ENCODE peak calls at places on chromosomes 7 and 10, in eight cellular contexts. U, L, G, B, P, S, M and E are unnamed samples. For H3K4me1, the result is how much of the 10 kb centered on the place peaks cover.

GRCh38 chr10:97454330-97455036 is 8.5 kb downstream of the ZDHHC16 start:
- DNase-seq in P (no peak), U (peak), S (peak), B (no peak), G (no peak), M (no peak), L (no peak), E (no peak)

GRCh38 chr10:33772370-33773331 is 438.2 kb upstream of the NRP1 start:
- DNase-seq in B (peak), L (peak), M (no peak), G (no peak), U (peak), P (no peak), S (peak), E (no peak)

GRCh38 chr10:114550756-114551290 is 107.3 kb downstream of the ABLIM1 start:
- DNase-seq in U (peak), S (no peak), G (no peak), P (no peak), M (no peak), B (peak), L (peak), E (no peak)

GRCh38 chr10:5547684-5547933 is 22.8 kb downstream of the CALML3 start:
- DNase-seq in G (no peak), P (no peak), L (no peak), S (no peak), B (no peak), M (no peak), U (no peak), E (no peak)

GRCh38 chr7:111540199-111540815 is 22.0 kb downstream of the IMMP2L start:
- DNase-seq in P (no peak), L (no peak), M (no peak), S (no peak), B (no peak), G (no peak), U (no peak), E (no peak)

GRCh38 chr10:51422311-51423120 is 276.9 kb downstream of the CSTF2T start:
- DNase-seq in L (peak), M (no peak), U (peak), P (peak), G (peak), B (peak), S (peak), E (no peak)

GRCh38 chr10:25047088-25047487 is 30.7 kb downstream of the THNSL1 start:
- DNase-seq in L (peak), M (no peak), U (no peak), B (no peak), G (no peak), P (no peak), S (no peak), E (no peak)

GRCh38 chr10:11516419-11516721 is 95.1 kb downstream of the USP6NL start:
- DNase-seq in P (no peak), B (no peak), L (no peak), S (no peak), U (no peak), M (no peak), G (no peak), E (no peak)

GRCh38 chr7:17095001-17095574 is 203.4 kb upstream of the AHR start:
- DNase-seq in U (no peak), L (peak), B (no peak), M (no peak), G (peak), P (no peak), S (no peak), E (peak)

GRCh38 chr10:11993834-11994468 is 48.7 kb downstream of the UPF2 start:
- DNase-seq in G (no peak), M (no peak), B (no peak), U (no peak), S (no peak), P (no peak), L (no peak), E (no peak)

GRCh38 chr7:112377607-112378006 is 72.7 kb upstream of the IFRD1 start:
- DNase-seq in G (no peak), S (no peak), P (no peak), B (no peak), M (no peak), L (no peak), U (no peak), E (no peak)

GRCh38 chr10:91613411-91614253 is 19.2 kb downstream of the PPP1R3C start:
- DNase-seq in G (no peak), L (peak), B (no peak), M (peak), S (no peak), U (peak), P (no peak), E (no peak)

GRCh38 chr10:10489765-10490164 is 527.9 kb upstream of the CELF2 start:
- DNase-seq in L (peak), S (no peak), B (no peak), G (no peak), P (no peak), M (no peak), U (no peak), E (no peak)

GRCh38 chr7:101173752-101174244 is 6.3 kb downstream of the NAT16 start:
- DNase-seq in S (no peak), U (no peak), M (peak), L (no peak), G (no peak), P (no peak), B (peak), E (no peak)

GRCh38 chr10:70272925-70273316 is 10.9 kb downstream of the NPFFR1 start:
- DNase-seq in B (no peak), S (no peak), M (no peak), U (no peak), G (no peak), L (no peak), P (no peak), E (no peak)

GRCh38 chr10:1208376-1209311 is 152.5 kb downstream of the WDR37 start:
- DNase-seq in M (no peak), L (no peak), S (no peak), U (no peak), B (no peak), P (no peak), G (no peak), E (no peak)

GRCh38 chr7:2729893-2730716 is 42.1 kb downstream of the AMZ1 start:
- DNase-seq in B (no peak), M (peak), P (peak), S (no peak), G (peak), U (no peak), L (peak), E (peak)

GRCh38 chr10:34918060-34918840 is 103.2 kb upstream of the PARD3 start:
- DNase-seq in L (no peak), U (no peak), S (no peak), G (no peak), M (no peak), P (no peak), B (peak), E (no peak)

GRCh38 chr7:98196706-98197605 is 14.3 kb upstream of the BHLHA15 start:
- DNase-seq in L (no peak), B (no peak), U (no peak), P (no peak), G (no peak), M (no peak), S (no peak), E (no peak)

GRCh38 chr10:28375399-28376354 is 72.8 kb upstream of the MPP7 start:
- DNase-seq in U (peak), L (peak), M (no peak), B (peak), P (no peak), G (no peak), S (no peak), E (no peak)

GRCh38 chr7:121383235-121383634 is 12.9 kb downstream of the FAM3C start:
- DNase-seq in G (no peak), M (no peak), S (no peak), B (no peak), U (no peak), L (no peak), P (no peak), E (no peak)

GRCh38 chr7:7110706-7111105 is 71.6 kb upstream of the C1GALT1 start:
- DNase-seq in U (no peak), L (no peak), S (no peak), M (no peak), G (no peak), P (no peak), B (no peak), E (no peak)

GRCh38 chr10:73577788-73578187 is 13.4 kb downstream of the USP54 start:
- DNase-seq in S (peak), M (no peak), P (peak), G (peak), B (peak), L (peak), U (peak), E (no peak)

GRCh38 chr7:34080513-34080912 is 175.2 kb downstream of the BMPER start:
- DNase-seq in M (no peak), B (no peak), G (no peak), P (no peak), U (no peak), L (peak), S (no peak), E (no peak)

GRCh38 chr10:78727728-78728127 is 341.0 kb upstream of the ZMIZ1 start:
- DNase-seq in M (no peak), P (no peak), B (no peak), U (peak), G (no peak), S (peak), L (no peak), E (no peak)

GRCh38 chr7:9507281-9507680 is 1073.9 kb downstream of the NXPH1 start:
- DNase-seq in B (peak), P (no peak), G (no peak), M (no peak), U (peak), S (no peak), L (peak), E (no peak)

GRCh38 chr10:59991661-59992060 is 85.3 kb upstream of the CCDC6 start:
- DNase-seq in L (peak), M (no peak), U (peak), P (peak), B (peak), G (no peak), S (no peak), E (no peak)

GRCh38 chr10:11745045-11745444 is 2.9 kb downstream of the ECHDC3 start:
- DNase-seq in M (no peak), B (no peak), L (no peak), S (no peak), P (no peak), U (no peak), G (no peak), E (no peak)

GRCh38 chr10:3648179-3648975 is 136.6 kb downstream of the KLF6 start:
- DNase-seq in S (no peak), B (no peak), P (no peak), G (no peak), U (no peak), L (no peak), M (no peak), E (no peak)

GRCh38 chr7:28570970-28571288 is 158.6 kb downstream of the CREB5 start:
- DNase-seq in P (no peak), S (no peak), L (no peak), M (no peak), U (no peak), G (no peak), B (no peak), E (no peak)
- H3K4me1 ChIP-seq in P (under half), S (under half), L (under half), M (under half), U (under half), G (under half), B (under half), E (under half)

GRCh38 chr7:4700577-4701235 is 18.6 kb downstream of the FOXK1 start:
- DNase-seq in G (no peak), P (no peak), U (peak), L (peak), B (peak), M (no peak), S (no peak), E (no peak)

GRCh38 chr7:4703532-4703931 is 21.4 kb downstream of the FOXK1 start:
- DNase-seq in P (no peak), L (no peak), B (no peak), G (no peak), S (no peak), M (no peak), U (no peak), E (no peak)

GRCh38 chr7:4706384-4707032 is 24.4 kb downstream of the FOXK1 start:
- DNase-seq in S (no peak), M (no peak), P (no peak), B (peak), L (peak), G (no peak), U (no peak), E (no peak)

GRCh38 chr7:4699897-4700296 is 17.8 kb downstream of the FOXK1 start:
- DNase-seq in M (no peak), L (no peak), U (no peak), G (no peak), P (no peak), S (no peak), B (no peak), E (no peak)

GRCh38 chr7:4702961-4703512 is 20.9 kb downstream of the FOXK1 start:
- DNase-seq in B (peak), S (peak), U (no peak), M (no peak), P (no peak), G (no peak), L (no peak), E (no peak)
- H3K27ac ChIP-seq in B (no peak), S (no peak), U (no peak), M (no peak), P (no peak), G (no peak), L (peak), E (no peak)

GRCh38 chr7:143877076-143877475 is 24.9 kb downstream of the TCAF1 start:
- DNase-seq in M (no peak), S (no peak), P (no peak), B (no peak), L (no peak), G (no peak), U (no peak), E (no peak)
- H3K4me3 ChIP-seq in M (no peak), S (no peak), P (no peak), B (no peak), L (no peak), G (no peak), U (no peak), E (no peak)

GRCh38 chr7:691361-692045 is 35.0 kb upstream of the DNAAF5 start:
- DNase-seq in M (no peak), L (no peak), P (peak), S (no peak), B (peak), U (peak), G (no peak), E (peak)
- H3K4me1 ChIP-seq in M (under half), L (under half), P (under half), S (under half), B (under half), U (under half), G (under half), E (under half)

GRCh38 chr10:77070317-77070716 is 567.3 kb downstream of the KCNMA1 start:
- DNase-seq in P (no peak), G (no peak), M (no peak), U (no peak), L (no peak), B (no peak), S (no peak), E (no peak)
- H3K27ac ChIP-seq in P (no peak), G (no peak), M (no peak), U (no peak), L (no peak), B (no peak), S (no peak), E (no peak)